ENCODE peak calls at places on chromosomes 16 and 17, in four cellular contexts. C is Panc1; U is activated CD8-positive, alpha-beta T cell treated with anti-CD3 and anti-CD28 coated beads for 36 hours; L is activated T-cell treated with anti-CD3 and anti-CD28 coated beads, Interleukin-2, amount 50 U/mL, for 72 hours. J is an unnamed sample.

GRCh38 chr16:86095906-86096485 is 197.0 kb downstream of the IRF8 start:
- ATAC-seq in C (no peak), U (no peak), L (no peak), J (no peak)

GRCh38 chr16:426115-426905 is 861 bp downstream of the RAB11FIP3 start:
- ATAC-seq in C (no peak), L (no peak), U (no peak), J (peak)

GRCh38 chr16:20674684-20675487 is 22.6 kb downstream of the ACSM1 start:
- ATAC-seq in C (peak), U (no peak), L (peak), J (peak)

GRCh38 chr17:79852748-79853147 is 13.5 kb upstream of the CBX4 start:
- ATAC-seq in C (no peak), L (no peak), U (peak), J (no peak)

GRCh38 chr16:68473358-68474064 is 25.2 kb upstream of the SMPD3 start:
- ATAC-seq in U (no peak), C (no peak), L (no peak), J (no peak)

GRCh38 chr16:12674524-12674923 is 129.2 kb downstream of the CPPED1 start:
- ATAC-seq in L (no peak), U (no peak), C (no peak), J (no peak)

GRCh38 chr17:19703776-19704371 is 12.5 kb downstream of the SLC47A2 start:
- ATAC-seq in L (no peak), C (no peak), U (no peak), J (no peak)

GRCh38 chr16:48373258-48374050 is 11.8 kb downstream of the SIAH1 start:
- ATAC-seq in L (no peak), C (no peak), U (no peak), J (no peak)

GRCh38 chr17:68906638-68907037 is 48.6 kb downstream of the ABCA8 start:
- ATAC-seq in L (no peak), U (no peak), C (no peak), J (no peak)

GRCh38 chr17:6100891-6101290 is 30.7 kb downstream of the WSCD1 start:
- ATAC-seq in U (no peak), L (no peak), C (no peak), J (no peak)

GRCh38 chr16:166375-167116 is 768 bp downstream of the HBM start:
- ATAC-seq in U (no peak), C (no peak), L (no peak), J (no peak)

GRCh38 chr17:30600830-30601494 is 123.8 kb downstream of the GOSR1 start:
- ATAC-seq in C (peak), U (peak), L (peak), J (peak)

GRCh38 chr16:30644334-30644830 is 6.4 kb upstream of the PRR14 start:
- ATAC-seq in C (no peak), L (no peak), U (no peak), J (no peak)

GRCh38 chr16:35305476-35305875 is 1846.1 kb downstream of the TP53TG3F start:
- ATAC-seq in C (no peak), U (no peak), L (no peak), J (no peak)

GRCh38 chr17:39193346-39193745 is 4.1 kb downstream of the CACNB1 start:
- ATAC-seq in C (no peak), U (no peak), L (no peak), J (no peak)

GRCh38 chr16:81796035-81796434 is 16.9 kb downstream of the PLCG2 start:
- ATAC-seq in C (no peak), U (no peak), L (no peak), J (no peak)

GRCh38 chr16:27840311-27841060 is 223.0 kb downstream of the GSG1L start:
- ATAC-seq in U (no peak), L (no peak), C (no peak), J (no peak)

GRCh38 chr17:1769826-1770477 is 8.1 kb downstream of the SERPINF1 start:
- ATAC-seq in L (peak), C (peak), U (peak), J (peak)

GRCh38 chr16:82880361-82880760 is 253.6 kb downstream of the CDH13 start:
- ATAC-seq in C (no peak), L (no peak), U (no peak), J (no peak)

GRCh38 chr17:30970757-30971567 is at the start of gene RNF135:
- ATAC-seq in U (peak), L (peak), C (peak), J (peak)

GRCh38 chr17:83149761-83150251 is 70.4 kb downstream of the METRNL start:
- ATAC-seq in C (no peak), L (no peak), U (no peak), J (no peak)

GRCh38 chr16:69838417-69838990 is 76.4 kb downstream of the WWP2 start:
- ATAC-seq in U (no peak), L (no peak), C (no peak), J (no peak)

GRCh38 chr17:82475458-82475857 is 16.9 kb downstream of the NARF start:
- ATAC-seq in C (no peak), L (no peak), U (no peak), J (no peak)

GRCh38 chr16:56710181-56710737 is 19.7 kb upstream of the NUP93 start:
- ATAC-seq in C (no peak), L (no peak), U (no peak), J (no peak)